ENCODE peak calls at places on chromosome 12, in six cellular contexts. W is heart right ventricle; T is CD4-positive, CD25-positive, alpha-beta regulatory T cell; E is adrenal gland; D is heart left ventricle; Z is psoas muscle. M is an unnamed sample.

GRCh38 chr12:64610092-64610659 is at the start of gene RASSF3:
- DNase-seq in W (peak; percentile 77), Z (peak; percentile 84), D (peak; percentile 91), E (peak; percentile 76), T (peak; percentile 80), M (peak; percentile 88)

GRCh38 chr12:47307680-47308399 is 228.1 kb upstream of the AMIGO2 start:
- DNase-seq in D (no peak), T (peak; percentile 24), Z (no peak), W (no peak), E (peak; percentile 46), M (no peak)

GRCh38 chr12:67367843-67368242 is 98.7 kb downstream of the CAND1 start:
- DNase-seq in T (no peak), W (no peak), E (no peak), Z (no peak), D (no peak), M (no peak)

GRCh38 chr12:32949815-32950214 is 53.2 kb upstream of the PKP2 start:
- DNase-seq in E (no peak), D (no peak), T (no peak), W (no peak), Z (no peak), M (no peak)

GRCh38 chr12:52319097-52319496 is 2.1 kb downstream of the KRT83 start:
- DNase-seq in T (no peak), D (no peak), W (no peak), E (no peak), Z (no peak), M (no peak)

GRCh38 chr12:119044094-119044493 is 62.8 kb downstream of the SRRM4 start:
- DNase-seq in Z (no peak), E (no peak), T (no peak), D (no peak), W (no peak), M (no peak)

GRCh38 chr12:4388662-4389061 is 9.2 kb upstream of the FGF23 start:
- DNase-seq in Z (no peak), E (no peak), D (no peak), W (no peak), T (no peak), M (no peak)

GRCh38 chr12:105738036-105738435 is 400.7 kb downstream of the NUAK1 start:
- DNase-seq in E (peak; percentile 45), T (no peak), D (peak; percentile 58), Z (no peak), W (peak; percentile 55), M (no peak)

GRCh38 chr12:67747869-67748760 is 99.6 kb downstream of the DYRK2 start:
- DNase-seq in E (peak; percentile 77), T (no peak), D (no peak), W (no peak), Z (peak; percentile 80), M (no peak)

GRCh38 chr12:27429606-27430005 is 16.9 kb upstream of the SMCO2 start:
- DNase-seq in D (no peak), E (no peak), W (no peak), T (no peak), Z (no peak), M (no peak)

GRCh38 chr12:120019942-120020341 is 30.9 kb downstream of the BICDL1 start:
- DNase-seq in Z (no peak), E (no peak), W (no peak), T (no peak), D (no peak), M (no peak)

GRCh38 chr12:91732086-91732485 is 413.6 kb downstream of the BTG1 start:
- DNase-seq in D (no peak), T (no peak), E (no peak), W (no peak), Z (no peak), M (no peak)

GRCh38 chr12:131784909-131785762 is 43.1 kb upstream of the MMP17 start:
- DNase-seq in Z (no peak), T (no peak), D (no peak), W (no peak), E (no peak), M (no peak)

GRCh38 chr12:12236896-12237295 is 29.9 kb downstream of the LRP6 start:
- DNase-seq in T (no peak), D (no peak), E (no peak), W (no peak), Z (no peak), M (no peak)

GRCh38 chr12:32568241-32568640 is 110.9 kb upstream of the DNM1L start:
- DNase-seq in W (no peak), D (no peak), T (no peak), E (no peak), Z (no peak), M (no peak)

GRCh38 chr12:100926669-100927248 is 132.2 kb downstream of the ANO4 start:
- DNase-seq in T (no peak), D (no peak), Z (no peak), E (no peak), W (no peak), M (no peak)

GRCh38 chr12:132398386-132398991 is 69.1 kb upstream of the GALNT9 start:
- DNase-seq in E (no peak), D (peak; percentile 42), W (no peak), Z (peak; percentile 39), T (no peak), M (no peak)

GRCh38 chr12:89363582-89363981 is 11.3 kb upstream of the DUSP6 start:
- DNase-seq in D (no peak), Z (no peak), E (no peak), W (no peak), T (no peak), M (no peak)

GRCh38 chr12:93191956-93192355 is 185.8 kb upstream of the NUDT4 start:
- DNase-seq in Z (peak; percentile 74), D (no peak), E (peak; percentile 35), T (no peak), W (no peak), M (no peak)

GRCh38 chr12:67937822-67938221 is 51.4 kb upstream of the IFNG-AS1 start:
- DNase-seq in W (no peak), T (no peak), Z (no peak), D (no peak), E (no peak), M (no peak)

GRCh38 chr12:113083863-113084430 is 27.4 kb downstream of the DTX1 start:
- DNase-seq in D (no peak), Z (peak; percentile 86), T (no peak), W (peak; percentile 41), E (no peak), M (peak; percentile 54)

GRCh38 chr12:113082486-113083148 is 26.1 kb downstream of the DTX1 start:
- DNase-seq in D (no peak), W (no peak), E (no peak), T (no peak), Z (no peak), M (no peak)

GRCh38 chr12:113080692-113081091 is 24.2 kb downstream of the DTX1 start:
- DNase-seq in T (no peak), E (no peak), W (no peak), D (no peak), Z (no peak), M (no peak)

GRCh38 chr12:113077859-113078256 is 21.3 kb downstream of the DTX1 start:
- DNase-seq in W (no peak), Z (peak; percentile 33), D (no peak), T (no peak), E (no peak), M (peak; percentile 27)

DNA sequence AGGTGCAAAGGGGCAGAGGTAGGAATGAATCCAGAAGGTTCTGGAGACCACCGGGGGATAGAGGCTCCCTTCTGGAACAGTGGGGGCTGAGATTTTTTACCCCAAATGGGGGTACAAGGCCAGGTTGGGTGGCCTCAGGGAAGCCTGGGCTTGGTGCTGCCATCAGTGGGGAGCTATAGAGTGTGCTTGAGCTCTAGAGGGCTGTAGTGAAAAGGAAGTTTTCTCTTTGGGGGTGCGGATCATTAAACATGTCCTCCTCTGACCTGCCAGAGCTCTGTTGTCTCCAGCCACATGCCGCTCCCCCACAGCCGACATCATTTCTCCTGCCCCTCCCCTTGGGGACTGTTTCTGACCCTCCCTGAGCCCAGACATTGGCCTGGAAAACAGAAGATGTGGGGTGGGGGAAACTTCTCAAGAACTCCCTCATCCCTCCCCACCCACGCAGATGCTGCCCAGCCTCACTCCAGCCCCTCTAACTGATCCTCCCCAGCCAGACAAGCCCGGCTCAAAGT is 25.3 kb downstream of the DTX1 start:
- DNase-seq in Z (no peak), W (no peak), D (no peak), E (no peak), T (no peak), M (no peak)
- H3K4me1 ChIP-seq in Z (no peaks in the 10 kb centered on the region), W (no peaks in the 10 kb centered on the region), D (no peaks in the 10 kb centered on the region), E (peaks cover 5% of the 10 kb centered on the region), T (peaks cover 9% of the 10 kb centered on the region), M (no peaks in the 10 kb centered on the region)

GRCh38 chr12:62876938-62877548 is 57.9 kb downstream of the PPM1H start:
- DNase-seq in E (no peak), W (no peak), T (no peak), D (no peak), Z (no peak), M (no peak)

GRCh38 chr12:62873826-62874448 is 61.0 kb downstream of the PPM1H start:
- DNase-seq in T (no peak), D (no peak), W (no peak), Z (no peak), E (no peak), M (no peak)

GRCh38 chr12:62878211-62878610 is 56.7 kb downstream of the PPM1H start:
- DNase-seq in T (no peak), Z (no peak), D (no peak), E (no peak), W (no peak), M (no peak)

GRCh38 chr12:62868820-62869219 is 66.1 kb downstream of the PPM1H start:
- DNase-seq in T (no peak), D (no peak), W (no peak), E (no peak), Z (no peak), M (no peak)

GRCh38 chr12:62873116-62873825 is 61.7 kb downstream of the PPM1H start:
- DNase-seq in T (no peak), Z (no peak), D (no peak), W (no peak), E (no peak), M (no peak)
- H3K4me1 ChIP-seq in T (no peaks in the 10 kb centered on the region), Z (no peaks in the 10 kb centered on the region), D (no peaks in the 10 kb centered on the region), W (peaks cover 7% of the 10 kb centered on the region), E (no peaks in the 10 kb centered on the region), M (no peaks in the 10 kb centered on the region)

DNA sequence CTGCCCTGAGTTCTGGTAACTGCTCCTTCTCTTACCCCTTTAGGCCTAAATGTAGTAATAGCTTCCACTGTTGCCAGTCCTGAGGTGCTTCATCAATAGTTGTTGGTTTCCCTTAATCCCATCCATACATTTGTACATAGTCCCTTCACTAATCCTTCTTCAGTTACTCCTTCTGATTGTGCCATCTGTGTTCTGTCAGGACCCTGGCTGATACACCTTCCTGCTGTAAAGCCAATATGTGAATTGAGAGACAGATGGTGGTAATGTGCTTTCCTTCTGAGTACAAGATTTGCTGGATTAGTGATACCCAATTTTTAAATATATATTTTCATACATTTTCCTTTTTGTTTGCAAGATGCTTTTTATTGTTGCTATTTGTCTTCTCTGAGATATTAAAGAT is 66.4 kb downstream of the OTOGL start:
- DNase-seq in T (no peak), W (no peak), D (no peak), Z (no peak), E (no peak), M (no peak)
- H3K4me1 ChIP-seq in T (no peaks in the 10 kb centered on the region), W (no peaks in the 10 kb centered on the region), D (no peaks in the 10 kb centered on the region), Z (no peaks in the 10 kb centered on the region), E (no peaks in the 10 kb centered on the region), M (no peaks in the 10 kb centered on the region)

DNA sequence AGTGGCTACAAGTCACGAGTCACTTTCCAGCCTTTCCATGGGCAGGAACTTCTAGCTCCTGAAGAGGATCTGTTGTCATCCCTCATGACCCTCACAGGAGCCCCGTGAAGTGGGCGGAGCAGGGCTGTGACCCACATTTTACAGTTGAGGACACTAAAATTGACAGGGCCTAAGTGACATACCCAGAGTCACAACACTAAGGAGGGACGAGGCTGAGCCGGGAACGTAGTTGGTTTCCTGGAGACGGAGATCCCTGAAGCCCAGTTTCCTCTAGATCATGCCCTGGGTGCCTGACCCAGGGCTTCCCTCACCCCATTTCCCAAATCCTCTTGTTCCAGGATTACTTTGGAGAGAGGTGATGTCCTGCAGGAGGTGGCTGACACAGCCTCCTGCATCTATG is 45.8 kb upstream of the P2RX7 start:
- DNase-seq in E (no peak), Z (no peak), T (no peak), W (no peak), D (no peak), M (no peak)
- H3K4me1 ChIP-seq in E (no peaks in the 10 kb centered on the region), Z (no peaks in the 10 kb centered on the region), T (no peaks in the 10 kb centered on the region), W (peaks cover 26% of the 10 kb centered on the region), D (no peaks in the 10 kb centered on the region), M (no peaks in the 10 kb centered on the region)